ENCODE peak calls at places on chromosomes 11 and 22, in ten cellular contexts. One of them, this sample, is unnamed.

GRCh38 chr11:108846009-108846408 is 181.1 kb downstream of the DDX10 start:
- DNase-seq in PC-3: no peak
- DNase-seq in OCI-LY7: no peak
- DNase-seq in IMR-90: no peak
- DNase-seq in GM23338: no peak
- DNase-seq in H9: no peak
- DNase-seq in HCT116: no peak
- DNase-seq in GM23248: no peak
- DNase-seq in mammary epithelial cell: no peak
- DNase-seq in neural progenitor cell: no peak
- DNase-seq in this sample: no peak

GRCh38 chr22:43975041-43975440 is 19.8 kb downstream of the SAMM50 start:
- DNase-seq in GM23338: no peak
- DNase-seq in neural progenitor cell: no peak
- DNase-seq in mammary epithelial cell: no peak
- DNase-seq in HCT116: no peak
- DNase-seq in GM23248: no peak
- DNase-seq in IMR-90: no peak
- DNase-seq in PC-3: no peak
- DNase-seq in OCI-LY7: no peak
- DNase-seq in H9: no peak
- DNase-seq in this sample: no peak

GRCh38 chr11:77181799-77182541 is 53.9 kb downstream of the MYO7A start:
- DNase-seq in PC-3: no peak
- DNase-seq in GM23338: no peak
- DNase-seq in neural progenitor cell: no peak
- DNase-seq in H9: no peak
- DNase-seq in IMR-90: no peak
- DNase-seq in mammary epithelial cell: no peak
- DNase-seq in GM23248: no peak
- DNase-seq in OCI-LY7: no peak
- DNase-seq in HCT116: no peak
- DNase-seq in this sample: no peak

GRCh38 chr11:25309818-25310217 is 813.0 kb downstream of the LUZP2 start:
- DNase-seq in H9: no peak
- DNase-seq in IMR-90: no peak
- DNase-seq in GM23248: no peak
- DNase-seq in HCT116: no peak
- DNase-seq in OCI-LY7: no peak
- DNase-seq in GM23338: no peak
- DNase-seq in mammary epithelial cell: no peak
- DNase-seq in neural progenitor cell: no peak
- DNase-seq in PC-3: no peak
- DNase-seq in this sample: no peak

GRCh38 chr11:14446701-14447169 is 52.9 kb downstream of the COPB1 start:
- DNase-seq in neural progenitor cell: no peak
- DNase-seq in H9: no peak
- DNase-seq in GM23248: peak
- DNase-seq in mammary epithelial cell: peak
- DNase-seq in HCT116: no peak
- DNase-seq in IMR-90: peak
- DNase-seq in GM23338: no peak
- DNase-seq in OCI-LY7: no peak
- DNase-seq in PC-3: peak
- DNase-seq in this sample: peak

GRCh38 chr11:10497371-10498021 is 42.4 kb downstream of the AMPD3 start:
- DNase-seq in mammary epithelial cell: no peak
- DNase-seq in neural progenitor cell: no peak
- DNase-seq in GM23248: no peak
- DNase-seq in OCI-LY7: no peak
- DNase-seq in IMR-90: no peak
- DNase-seq in H9: no peak
- DNase-seq in HCT116: no peak
- DNase-seq in GM23338: no peak
- DNase-seq in PC-3: no peak
- DNase-seq in this sample: no peak

GRCh38 chr11:65479184-65480145 is 19.4 kb upstream of the MALAT1 start:
- DNase-seq in GM23338: peak
- DNase-seq in PC-3: no peak
- DNase-seq in mammary epithelial cell: peak
- DNase-seq in IMR-90: peak
- DNase-seq in GM23248: peak
- DNase-seq in neural progenitor cell: peak
- DNase-seq in H9: peak
- DNase-seq in HCT116: no peak
- DNase-seq in OCI-LY7: no peak
- DNase-seq in this sample: peak

GRCh38 chr11:134761361-134761760 is 349.3 kb upstream of the B3GAT1 start:
- DNase-seq in GM23248: no peak
- DNase-seq in PC-3: no peak
- DNase-seq in IMR-90: no peak
- DNase-seq in mammary epithelial cell: no peak
- DNase-seq in H9: peak
- DNase-seq in GM23338: no peak
- DNase-seq in OCI-LY7: no peak
- DNase-seq in HCT116: no peak
- DNase-seq in neural progenitor cell: no peak
- DNase-seq in this sample: no peak

GRCh38 chr11:85685820-85686459 is at the start of gene CCDC89:
- DNase-seq in HCT116: no peak
- DNase-seq in mammary epithelial cell: no peak
- DNase-seq in IMR-90: peak
- DNase-seq in neural progenitor cell: peak
- DNase-seq in GM23248: peak
- DNase-seq in GM23338: peak
- DNase-seq in H9: no peak
- DNase-seq in PC-3: peak
- DNase-seq in OCI-LY7: no peak
- DNase-seq in this sample: no peak

GRCh38 chr11:33654594-33654993 is 46.0 kb downstream of the C11orf91 start:
- DNase-seq in HCT116: no peak
- DNase-seq in PC-3: no peak
- DNase-seq in mammary epithelial cell: no peak
- DNase-seq in neural progenitor cell: no peak
- DNase-seq in OCI-LY7: no peak
- DNase-seq in H9: no peak
- DNase-seq in IMR-90: no peak
- DNase-seq in GM23248: no peak
- DNase-seq in GM23338: no peak
- DNase-seq in this sample: no peak

GRCh38 chr11:33652930-33653329 is 47.7 kb downstream of the C11orf91 start:
- DNase-seq in GM23248: no peak
- DNase-seq in PC-3: no peak
- DNase-seq in mammary epithelial cell: no peak
- DNase-seq in HCT116: no peak
- DNase-seq in neural progenitor cell: no peak
- DNase-seq in IMR-90: no peak
- DNase-seq in GM23338: no peak
- DNase-seq in H9: no peak
- DNase-seq in OCI-LY7: no peak
- DNase-seq in this sample: no peak

GRCh38 chr11:33652001-33652400 is 48.6 kb downstream of the C11orf91 start:
- DNase-seq in GM23248: peak
- DNase-seq in PC-3: no peak
- DNase-seq in neural progenitor cell: no peak
- DNase-seq in H9: no peak
- DNase-seq in HCT116: no peak
- DNase-seq in GM23338: no peak
- DNase-seq in mammary epithelial cell: no peak
- DNase-seq in OCI-LY7: no peak
- DNase-seq in IMR-90: peak
- DNase-seq in this sample: no peak

GRCh38 chr11:33651555-33651954 is 49.1 kb downstream of the C11orf91 start:
- DNase-seq in H9: no peak
- DNase-seq in GM23338: peak
- DNase-seq in IMR-90: no peak
- DNase-seq in OCI-LY7: no peak
- DNase-seq in neural progenitor cell: no peak
- DNase-seq in GM23248: no peak
- DNase-seq in mammary epithelial cell: no peak
- DNase-seq in HCT116: no peak
- DNase-seq in PC-3: no peak
- DNase-seq in this sample: no peak

GRCh38 chr11:33652407-33652806 is 48.2 kb downstream of the C11orf91 start:
- DNase-seq in neural progenitor cell: no peak
- DNase-seq in mammary epithelial cell: no peak
- DNase-seq in H9: no peak
- DNase-seq in IMR-90: no peak
- DNase-seq in GM23338: no peak
- DNase-seq in GM23248: no peak
- DNase-seq in PC-3: no peak
- DNase-seq in HCT116: no peak
- DNase-seq in OCI-LY7: no peak
- DNase-seq in this sample: no peak
- H2AFZ ChIP-seq in neural progenitor cell: no peak
- H2AFZ ChIP-seq in mammary epithelial cell: peak
- H2AFZ ChIP-seq in H9: no peak
- H2AFZ ChIP-seq in IMR-90: peak
- H2AFZ ChIP-seq in GM23338: peak
- H2AFZ ChIP-seq in GM23248: no peak
- H2AFZ ChIP-seq in PC-3: no peak
- H2AFZ ChIP-seq in HCT116: no peak
- H2AFZ ChIP-seq in OCI-LY7: no peak
- H2AFZ ChIP-seq in this sample: no peak

DNA sequence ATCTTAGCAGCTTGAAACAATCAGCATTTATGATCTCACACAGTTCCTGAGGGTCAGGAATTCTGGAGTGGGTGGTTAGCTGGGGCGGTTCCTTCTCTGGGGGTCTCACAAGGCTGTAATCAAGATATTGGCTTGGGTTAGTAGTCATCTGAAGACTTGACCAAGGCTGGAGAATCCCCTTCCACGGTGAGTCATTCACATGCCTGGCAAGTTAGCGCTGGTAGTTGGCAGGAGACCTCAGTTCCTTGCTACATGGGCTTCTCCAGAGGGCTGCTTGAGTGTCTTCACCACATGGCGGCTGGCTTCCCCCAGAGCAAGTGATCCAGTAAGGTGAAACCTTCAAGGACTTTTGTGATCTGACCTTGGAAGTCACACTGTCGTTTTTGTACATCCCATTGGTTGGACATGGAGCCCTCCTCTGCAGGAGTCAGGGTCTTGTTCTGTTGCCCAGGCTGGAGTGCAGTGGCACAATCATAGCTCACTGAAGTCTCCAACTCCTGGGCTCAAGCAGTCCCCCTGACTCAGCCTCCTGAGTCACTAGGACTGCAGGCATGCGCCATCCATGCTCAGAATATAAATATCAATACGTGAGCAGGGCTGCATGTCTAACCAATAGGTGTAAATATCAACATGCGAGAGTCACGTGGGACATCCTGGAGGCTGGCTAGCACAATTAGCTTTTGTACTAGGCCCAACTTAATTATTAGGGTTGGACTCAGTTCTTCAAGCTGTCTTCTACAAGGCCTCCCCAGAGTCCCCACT is 7.2 kb upstream of the NIPSNAP1 start:
- DNase-seq in OCI-LY7: no peak
- DNase-seq in IMR-90: peak
- DNase-seq in mammary epithelial cell: peak
- DNase-seq in GM23338: no peak
- DNase-seq in GM23248: peak
- DNase-seq in PC-3: peak
- DNase-seq in neural progenitor cell: no peak
- DNase-seq in H9: no peak
- DNase-seq in HCT116: no peak
- DNase-seq in this sample: peak
- H2AFZ ChIP-seq in OCI-LY7: no peak
- H2AFZ ChIP-seq in IMR-90: peak
- H2AFZ ChIP-seq in mammary epithelial cell: peak
- H2AFZ ChIP-seq in GM23338: peak
- H2AFZ ChIP-seq in GM23248: peak
- H2AFZ ChIP-seq in PC-3: no peak
- H2AFZ ChIP-seq in neural progenitor cell: no peak
- H2AFZ ChIP-seq in H9: no peak
- H2AFZ ChIP-seq in HCT116: peak
- H2AFZ ChIP-seq in this sample: no peak

DNA sequence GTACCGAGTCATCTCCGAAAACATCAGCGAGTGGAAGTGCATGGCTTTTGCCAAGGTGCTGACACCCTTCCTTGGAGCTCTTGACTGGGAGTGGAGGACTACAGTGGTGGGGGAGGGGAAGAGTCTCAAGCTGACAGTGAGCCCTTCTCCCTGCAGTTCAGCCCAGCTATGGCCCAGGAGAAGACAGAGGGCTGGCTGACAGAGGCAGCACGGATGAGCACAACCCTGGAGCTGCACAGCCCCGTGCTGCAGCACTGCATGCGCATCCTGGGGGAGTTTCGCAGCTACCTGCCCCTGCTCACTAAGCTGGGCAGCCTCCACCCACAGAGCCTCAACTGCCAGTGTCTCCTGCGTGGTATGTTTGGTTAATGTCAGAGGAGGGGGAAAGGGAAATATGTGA is 41.4 kb downstream of the DNHD1 start:
- DNase-seq in H9: no peak
- DNase-seq in IMR-90: no peak
- DNase-seq in PC-3: no peak
- DNase-seq in HCT116: no peak
- DNase-seq in GM23248: no peak
- DNase-seq in mammary epithelial cell: no peak
- DNase-seq in neural progenitor cell: peak
- DNase-seq in OCI-LY7: no peak
- DNase-seq in GM23338: peak
- DNase-seq in this sample: no peak
- H2AFZ ChIP-seq in H9: no peak
- H2AFZ ChIP-seq in IMR-90: peak
- H2AFZ ChIP-seq in PC-3: no peak
- H2AFZ ChIP-seq in HCT116: no peak
- H2AFZ ChIP-seq in GM23248: no peak
- H2AFZ ChIP-seq in mammary epithelial cell: no peak
- H2AFZ ChIP-seq in neural progenitor cell: no peak
- H2AFZ ChIP-seq in OCI-LY7: no peak
- H2AFZ ChIP-seq in GM23338: no peak
- H2AFZ ChIP-seq in this sample: no peak

DNA sequence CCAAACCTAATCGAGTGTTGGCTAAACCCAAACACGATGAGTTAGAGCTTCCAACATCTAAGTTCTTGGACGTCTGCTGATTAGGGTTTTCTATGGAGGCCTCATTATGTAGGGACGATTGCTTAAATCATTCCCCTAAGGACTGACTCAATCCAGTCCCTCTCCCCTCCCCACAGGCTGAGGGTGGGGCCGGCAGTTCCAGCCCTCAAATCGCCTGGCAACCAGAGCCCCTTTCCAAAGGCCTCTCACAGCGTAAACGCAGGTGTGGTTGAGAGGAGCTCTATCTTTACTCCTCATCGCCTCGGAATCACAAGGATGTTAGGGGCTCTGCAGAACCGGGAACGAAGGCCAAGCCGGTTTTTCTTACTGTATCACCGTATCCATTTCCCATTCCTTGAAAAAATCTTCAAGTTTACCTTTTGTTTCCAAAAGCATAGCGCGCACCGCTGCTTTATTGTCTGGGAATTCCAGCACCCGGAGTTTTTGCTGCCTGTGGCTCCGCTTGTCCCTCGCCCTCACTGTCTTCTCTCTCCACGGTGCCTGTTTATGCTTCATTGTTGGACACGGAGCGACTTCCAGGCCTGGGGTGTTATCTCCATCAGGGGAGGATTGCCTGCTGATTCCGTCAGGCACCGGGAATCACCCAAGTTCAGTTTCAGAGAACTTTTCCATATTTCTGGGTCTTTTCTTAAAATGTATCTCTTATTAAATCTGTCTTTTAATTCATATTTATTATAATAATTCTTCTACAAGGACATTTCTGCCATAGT is 13.8 kb upstream of the IFITM3 start:
- DNase-seq in GM23338: peak
- DNase-seq in H9: peak
- DNase-seq in GM23248: no peak
- DNase-seq in mammary epithelial cell: no peak
- DNase-seq in neural progenitor cell: peak
- DNase-seq in IMR-90: no peak
- DNase-seq in PC-3: no peak
- DNase-seq in OCI-LY7: no peak
- DNase-seq in HCT116: no peak
- DNase-seq in this sample: no peak
- H2AFZ ChIP-seq in GM23338: peak
- H2AFZ ChIP-seq in H9: no peak
- H2AFZ ChIP-seq in GM23248: peak
- H2AFZ ChIP-seq in mammary epithelial cell: no peak
- H2AFZ ChIP-seq in neural progenitor cell: peak
- H2AFZ ChIP-seq in IMR-90: peak
- H2AFZ ChIP-seq in PC-3: no peak
- H2AFZ ChIP-seq in OCI-LY7: no peak
- H2AFZ ChIP-seq in HCT116: no peak
- H2AFZ ChIP-seq in this sample: no peak